ENCODE peak calls at places on chromosomes 16 and 17, in four cellular contexts. F, A, Q and R are unnamed samples.

GRCh38 chr16:77457046-77457445 is 22.2 kb upstream of the ADAMTS18 start:
- DNase-seq in F (no peak), A (no peak), Q (no peak), R (no peak)

GRCh38 chr17:42456223-42457106 is 2.2 kb upstream of the ATP6V0A1 start:
- DNase-seq in F (peak), A (no peak), Q (no peak), R (peak)

GRCh38 chr16:66936462-66936861 is 1.1 kb downstream of the CES2 start:
- DNase-seq in F (no peak), A (no peak), Q (no peak), R (no peak)

GRCh38 chr17:34301986-34302385 is 16.4 kb downstream of the CCL11 start:
- DNase-seq in F (peak), A (no peak), Q (no peak), R (no peak)

GRCh38 chr16:87331241-87331801 is 14.1 kb upstream of the C16orf95 start:
- DNase-seq in F (no peak), A (no peak), Q (no peak), R (no peak)

GRCh38 chr16:67857547-67858233 is 10.2 kb upstream of the CENPT start:
- DNase-seq in F (peak), A (peak), Q (no peak), R (peak)

GRCh38 chr16:84553873-84554399 is 49.5 kb upstream of the MEAK7 start:
- DNase-seq in F (no peak), A (no peak), Q (no peak), R (no peak)

GRCh38 chr17:78748730-78749317 is 33.2 kb downstream of the CYTH1 start:
- DNase-seq in F (peak), A (peak), Q (no peak), R (peak)

GRCh38 chr17:49969134-49969759 is at the start of gene DLX4:
- DNase-seq in F (peak), A (no peak), Q (peak), R (no peak)

GRCh38 chr17:48753794-48754499 is 25.4 kb upstream of the HOXB13 start:
- DNase-seq in F (peak), A (no peak), Q (no peak), R (no peak)

GRCh38 chr17:82679586-82680465 is 18.7 kb downstream of the RAB40B start:
- DNase-seq in F (no peak), A (peak), Q (peak), R (no peak)

GRCh38 chr17:61307905-61308886 is 91.4 kb upstream of the TBX2 start:
- DNase-seq in F (peak), A (no peak), Q (no peak), R (no peak)

GRCh38 chr17:57548421-57549385 is 196.4 kb downstream of the CCDC182 start:
- DNase-seq in F (no peak), A (peak), Q (no peak), R (no peak)

GRCh38 chr17:66313995-66314659 is 11.7 kb downstream of the PRKCA start:
- DNase-seq in F (no peak), A (no peak), Q (no peak), R (no peak)

GRCh38 chr17:37551788-37552187 is 57.4 kb downstream of the SYNRG start:
- DNase-seq in F (peak), A (no peak), Q (no peak), R (peak)

GRCh38 chr16:27324851-27325301 is 11.1 kb downstream of the IL4R start:
- DNase-seq in F (no peak), A (no peak), Q (peak), R (no peak)

GRCh38 chr17:62898239-62898864 is 67.7 kb upstream of the TANC2 start:
- DNase-seq in F (peak), A (no peak), Q (no peak), R (no peak)

GRCh38 chr17:32627233-32628008 is 140.6 kb downstream of the CDK5R1 start:
- DNase-seq in F (peak), A (no peak), Q (peak), R (no peak)

GRCh38 chr17:75514299-75515228 is 773 bp downstream of the CASKIN2 start:
- DNase-seq in F (peak), A (no peak), Q (peak), R (peak)

GRCh38 chr17:75511610-75512575 is 3.4 kb downstream of the CASKIN2 start:
- DNase-seq in F (no peak), A (peak), Q (no peak), R (no peak)

GRCh38 chr17:75512946-75513666 is 2.2 kb downstream of the CASKIN2 start:
- DNase-seq in F (peak), A (no peak), Q (no peak), R (no peak)

GRCh38 chr17:75515229-75515522 is 161 bp downstream of the CASKIN2 start:
- DNase-seq in F (no peak), A (no peak), Q (no peak), R (peak)

GRCh38 chr17:75513667-75514052 is 1.7 kb downstream of the CASKIN2 start:
- DNase-seq in F (no peak), A (no peak), Q (no peak), R (no peak)
- H3K9ac ChIP-seq in F (no peak), A (peak), Q (no peak), R (no peak)

GRCh38 chr16:574021-574760 is 4.4 kb downstream of the PIGQ start:
- DNase-seq in F (no peak), A (no peak), Q (no peak), R (no peak)
- H3K4me2 ChIP-seq in F (no peak), A (no peak), Q (no peak), R (no peak)

GRCh38 chr16:23072084-23072599 is 77.1 kb downstream of the USP31 start:
- DNase-seq in F (peak), A (no peak), Q (no peak), R (peak)
- H3K9ac ChIP-seq in F (peak), A (no peak), Q (no peak), R (peak)

DNA sequence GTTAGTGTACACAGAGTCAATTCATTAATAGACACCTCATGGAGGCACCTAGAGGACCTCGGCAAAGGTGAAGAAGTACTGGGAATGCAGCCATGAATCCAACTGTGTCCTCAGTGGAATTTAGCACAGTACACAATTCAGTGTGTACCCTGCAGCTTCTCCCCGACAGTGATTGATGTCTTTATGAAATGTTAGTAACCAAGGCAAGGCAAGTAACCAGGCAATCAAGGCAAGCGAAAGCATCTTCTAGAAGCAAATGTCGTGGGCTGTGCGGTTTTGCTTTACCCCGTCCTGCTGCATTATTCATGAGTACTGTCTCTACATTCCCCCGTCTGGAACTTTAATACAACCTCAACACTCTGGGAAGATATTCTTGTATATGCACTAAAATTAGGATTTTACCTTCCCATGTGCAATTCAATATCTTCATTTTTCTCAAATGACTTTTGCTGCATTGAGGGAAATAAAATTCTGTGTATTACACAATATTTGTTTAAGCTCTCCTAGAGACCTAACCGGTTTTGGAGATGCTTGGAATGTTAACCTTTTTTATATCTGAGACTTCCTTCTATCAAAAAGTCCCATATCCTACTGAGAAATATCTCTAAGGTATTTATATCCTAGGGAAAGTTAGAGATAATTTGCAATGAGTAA is 52.1 kb upstream of the ADORA2B start:
- DNase-seq in F (no peak), A (peak), Q (no peak), R (peak)
- H3K4me2 ChIP-seq in F (no peak), A (peak), Q (no peak), R (peak)

DNA sequence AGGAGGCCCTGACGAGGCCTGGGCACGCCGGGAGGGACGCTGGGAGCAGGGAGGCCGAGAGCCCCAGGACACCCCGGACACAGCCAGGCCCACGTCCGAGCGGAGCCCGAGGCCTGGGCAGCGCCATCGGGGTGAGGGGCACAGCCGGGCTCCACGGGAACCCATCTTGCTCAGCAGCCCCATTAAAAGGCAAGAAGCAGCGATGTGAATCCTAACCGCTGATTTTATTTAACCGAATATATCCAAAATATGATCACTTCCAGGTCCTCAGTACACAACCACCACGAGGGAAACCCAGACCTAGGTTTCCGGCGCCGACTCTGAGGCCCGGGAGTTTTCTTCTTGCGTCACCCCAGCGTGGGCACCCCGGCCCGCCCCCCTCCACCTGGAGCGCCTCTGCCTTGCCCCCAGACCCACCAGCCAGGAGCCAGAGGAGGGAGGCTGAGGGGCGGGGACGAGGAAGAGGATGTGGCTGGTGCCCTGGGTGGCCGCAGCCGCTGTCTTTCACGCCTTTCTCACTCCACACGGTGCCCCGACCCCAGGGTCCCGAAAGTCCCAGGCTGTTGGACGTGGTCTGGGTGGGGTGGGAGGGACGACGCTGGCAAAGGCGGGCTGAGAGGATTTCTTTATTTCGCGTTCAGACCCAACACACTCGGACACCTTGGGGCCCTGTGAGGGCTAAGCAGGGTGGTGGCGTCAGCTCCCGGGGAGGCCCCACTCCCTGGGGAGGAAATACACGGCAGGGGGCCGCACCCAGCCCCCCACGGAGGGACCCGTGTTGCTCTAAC is 568 bp upstream of the CCDC154 start:
- DNase-seq in F (no peak), A (no peak), Q (no peak), R (no peak)
- H3K9ac ChIP-seq in F (no peak), A (no peak), Q (no peak), R (no peak)

GRCh38 chr16:73066321-73066926 is 18.5 kb upstream of the ZFHX3 start:
- DNase-seq in F (no peak), A (no peak), Q (peak), R (no peak)
- H3K4me2 ChIP-seq in F (no peak), A (peak), Q (peak), R (no peak)

GRCh38 chr16:81754810-81755209 is 24.3 kb upstream of the PLCG2 start:
- DNase-seq in F (no peak), A (no peak), Q (no peak), R (no peak)

GRCh38 chr16:81752225-81752875 is 26.7 kb upstream of the PLCG2 start:
- DNase-seq in F (peak), A (no peak), Q (no peak), R (no peak)

GRCh38 chr16:81752876-81753227 is 26.2 kb upstream of the PLCG2 start:
- DNase-seq in F (no peak), A (no peak), Q (no peak), R (no peak)

GRCh38 chr16:81758376-81758775 is 20.7 kb upstream of the PLCG2 start:
- DNase-seq in F (peak), A (peak), Q (no peak), R (peak)

DNA sequence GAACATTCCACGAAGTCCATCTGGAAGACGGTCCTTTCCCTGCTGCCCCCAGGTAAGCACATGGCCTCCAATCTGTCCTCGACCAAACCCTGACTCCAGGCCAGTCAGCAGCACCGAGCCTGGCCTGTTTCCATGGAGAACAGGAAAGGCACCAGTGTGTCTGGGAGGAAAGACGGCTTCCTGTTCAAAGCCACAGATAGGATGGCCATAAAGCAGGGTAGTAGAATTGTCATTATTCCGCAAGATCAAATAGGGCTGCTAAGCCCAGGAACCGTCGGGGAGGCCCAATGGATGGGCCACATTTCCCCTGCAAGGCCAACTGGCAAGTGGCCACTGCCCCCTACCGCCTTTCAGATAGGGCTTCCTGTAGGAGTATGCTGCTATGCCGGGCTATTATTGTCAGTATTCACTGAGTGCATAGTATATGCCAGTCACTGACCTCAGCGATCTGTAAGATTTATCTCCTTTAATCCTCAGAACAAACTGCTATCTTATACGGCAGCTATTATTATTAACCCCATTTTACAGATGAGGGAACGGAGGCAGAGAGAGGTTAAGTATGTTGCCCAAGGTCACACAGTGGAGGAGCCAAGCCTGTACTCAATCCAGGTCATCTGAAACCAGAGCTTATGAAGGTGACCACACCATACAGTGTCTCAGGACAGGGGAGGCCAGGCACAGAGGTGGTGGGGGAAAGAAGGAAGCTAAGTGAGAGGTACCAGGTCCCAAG is 23.0 kb upstream of the PLCG2 start:
- DNase-seq in F (no peak), A (no peak), Q (no peak), R (no peak)
- H3K9ac ChIP-seq in F (no peak), A (no peak), Q (no peak), R (no peak)

DNA sequence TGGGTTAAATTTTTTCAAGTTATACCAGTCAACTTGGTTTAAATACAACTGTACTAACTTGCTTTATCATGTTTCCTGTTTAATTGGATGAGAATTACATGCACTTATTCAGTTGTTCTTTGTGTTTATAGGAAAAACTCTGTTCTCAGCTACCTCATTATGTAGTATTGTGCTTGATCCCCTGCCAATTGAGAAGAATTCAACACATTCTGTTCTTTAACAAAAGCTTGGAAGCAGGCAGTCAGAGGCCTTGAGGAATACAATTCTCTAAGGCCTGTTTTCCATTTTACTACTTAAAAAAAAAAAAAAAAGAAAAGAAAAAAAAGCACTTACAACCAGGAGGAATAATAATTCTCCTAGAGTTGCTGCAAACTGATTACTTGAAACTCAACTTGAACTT is 60.6 kb upstream of the CMIP start:
- DNase-seq in F (no peak), A (no peak), Q (peak), R (no peak)
- H3K4me2 ChIP-seq in F (no peak), A (no peak), Q (peak), R (no peak)

GRCh38 chr17:39952665-39953470 is 9.9 kb upstream of the GSDMA start:
- DNase-seq in F (peak), A (peak), Q (peak), R (peak)

GRCh38 chr17:39954876-39955275 is 7.9 kb upstream of the GSDMA start:
- DNase-seq in F (no peak), A (peak), Q (no peak), R (no peak)

GRCh38 chr17:39951924-39952664 is 10.7 kb upstream of the GSDMA start:
- DNase-seq in F (no peak), A (no peak), Q (no peak), R (no peak)

GRCh38 chr17:39955726-39956225 is 7.0 kb upstream of the GSDMA start:
- DNase-seq in F (no peak), A (no peak), Q (no peak), R (no peak)

DNA sequence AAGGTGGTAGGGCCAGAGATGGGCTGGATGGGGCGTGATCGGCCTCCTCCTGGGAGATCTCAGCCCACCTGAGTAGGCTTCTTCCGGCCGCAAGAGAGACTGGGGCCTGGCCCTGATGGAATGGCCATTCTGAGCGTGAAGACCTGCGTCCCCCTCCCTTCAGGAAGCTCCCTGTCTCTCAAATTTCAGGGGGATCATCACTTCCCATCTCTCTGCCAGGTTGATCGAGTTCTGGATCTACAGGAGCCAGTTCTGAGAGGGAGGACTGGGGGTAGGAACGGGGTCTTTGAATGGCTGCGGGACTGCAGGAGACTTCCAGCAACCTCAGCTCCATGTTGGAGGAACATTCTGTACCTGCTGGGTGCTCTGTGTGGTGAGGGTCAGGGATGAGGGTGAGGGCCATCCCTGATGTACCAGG is 9.3 kb upstream of the GSDMA start:
- DNase-seq in F (no peak), A (no peak), Q (no peak), R (no peak)
- H3K9ac ChIP-seq in F (peak), A (peak), Q (no peak), R (no peak)